ENCODE peak calls at places on chromosome 1, in seven cellular contexts. E is IMR-90, C is GM06990, B is kidney epithelial cell, V is transverse colon, R is tibial artery, I is uterus. S is an unnamed sample. For H3K27me3, the result is how much of the 10 kb centered on the place peaks cover.

GRCh38 chr1:58812468-58812867 is 28.6 kb upstream of the JUN start:
- DNase-seq in V (no peak), B (no peak), E (no peak), R (no peak), I (no peak), C (no peak), S (no peak)

GRCh38 chr1:184156521-184157395 is 105.2 kb downstream of the TSEN15 start:
- DNase-seq in I (no peak), C (no peak), V (no peak), E (no peak), B (no peak), R (no peak), S (no peak)

GRCh38 chr1:94332952-94333351 is 85.2 kb upstream of the ABCD3 start:
- DNase-seq in I (no peak), V (no peak), C (peak), R (no peak), B (no peak), E (peak), S (no peak)

GRCh38 chr1:9261496-9261895 is 26.9 kb downstream of the H6PD start:
- DNase-seq in V (no peak), R (no peak), B (no peak), C (no peak), I (no peak), E (no peak), S (no peak)

GRCh38 chr1:175002910-175003517 is 3.3 kb downstream of the CACYBP start:
- DNase-seq in E (no peak), C (no peak), B (no peak), I (no peak), V (no peak), R (no peak), S (no peak)

GRCh38 chr1:244836135-244836521 is 670 bp downstream of the COX20 start:
- DNase-seq in V (no peak), E (peak), C (no peak), B (no peak), I (no peak), R (no peak), S (no peak)

GRCh38 chr1:230267338-230268065 is 158.6 kb downstream of the PGBD5 start:
- DNase-seq in V (no peak), B (no peak), R (no peak), I (no peak), C (no peak), E (no peak), S (no peak)

GRCh38 chr1:235749755-235750300 is 100.2 kb upstream of the GNG4 start:
- DNase-seq in V (no peak), B (no peak), E (no peak), I (no peak), C (no peak), R (no peak), S (no peak)

GRCh38 chr1:209993061-209993830 is 55.2 kb downstream of the SYT14 start:
- DNase-seq in R (no peak), B (peak), I (no peak), E (no peak), V (no peak), C (no peak), S (no peak)

GRCh38 chr1:43898981-43899380 is 34.6 kb upstream of the ARTN start:
- DNase-seq in B (no peak), V (no peak), R (no peak), E (no peak), I (no peak), C (no peak), S (no peak)

GRCh38 chr1:89809556-89809955 is 11.3 kb upstream of the LRRC8D start:
- DNase-seq in V (no peak), I (peak), E (peak), B (no peak), C (no peak), R (no peak), S (peak)

GRCh38 chr1:235831148-235831547 is 35.6 kb downstream of the LYST start:
- DNase-seq in R (no peak), I (no peak), V (no peak), B (peak), C (peak), E (peak), S (no peak)

GRCh38 chr1:184464757-184465156 is 77.9 kb downstream of the C1orf21 start:
- DNase-seq in I (no peak), C (no peak), E (no peak), R (no peak), V (no peak), B (no peak), S (no peak)

GRCh38 chr1:160096491-160097116 is 1.8 kb downstream of the IGSF8 start:
- DNase-seq in R (peak), E (peak), I (no peak), B (no peak), C (no peak), V (no peak), S (peak)

GRCh38 chr1:219582310-219582709 is 30.6 kb downstream of the ZC3H11B start:
- DNase-seq in C (no peak), E (peak), V (no peak), I (no peak), B (no peak), R (no peak), S (peak)

GRCh38 chr1:43473463-43473862 is 19.7 kb upstream of the HYI start:
- DNase-seq in V (no peak), C (no peak), R (no peak), I (no peak), E (no peak), B (no peak), S (no peak)

GRCh38 chr1:168618351-168618750 is 41.9 kb downstream of the XCL1 start:
- DNase-seq in V (no peak), B (no peak), E (no peak), C (no peak), I (no peak), R (no peak), S (no peak)

GRCh38 chr1:230237805-230238204 is 170.8 kb downstream of the GALNT2 start:
- DNase-seq in V (no peak), C (no peak), B (no peak), R (no peak), I (no peak), E (no peak), S (no peak)

GRCh38 chr1:73821520-73821919 is 376.5 kb downstream of the LRRIQ3 start:
- DNase-seq in C (no peak), V (no peak), I (no peak), E (no peak), B (no peak), R (no peak), S (no peak)

DNA sequence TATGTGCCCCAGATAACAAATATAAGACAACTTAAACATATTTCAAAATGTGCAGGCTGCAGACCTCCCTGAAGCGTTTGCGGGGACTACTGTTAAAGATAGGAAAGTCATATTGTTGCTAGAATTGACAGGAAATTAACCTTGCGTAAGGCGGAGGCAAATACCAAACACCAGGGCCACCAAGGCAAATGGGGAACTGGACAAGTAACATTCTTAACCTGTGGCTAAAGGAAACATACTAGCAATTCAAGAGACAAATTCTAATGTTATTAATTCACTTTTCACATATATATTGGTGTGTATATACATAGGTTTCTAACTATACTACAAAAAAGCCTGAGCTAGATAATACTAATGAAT is 6.8 kb downstream of the HAPLN2 start:
- DNase-seq in R (no peak), E (no peak), V (no peak), B (no peak), C (no peak), I (no peak), S (no peak)
- TF ChIP-seq CTCF in R (no peak), E (no peak), V (no peak), B (no peak), C (no peak), I (no peak), S (no peak)

GRCh38 chr1:18673976-18674375 is 43.3 kb downstream of the PAX7 start:
- DNase-seq in I (no peak), C (no peak), E (no peak), B (no peak), R (no peak), V (no peak), S (no peak)

GRCh38 chr1:18682375-18682774 is 51.7 kb downstream of the PAX7 start:
- DNase-seq in V (no peak), I (no peak), C (no peak), B (no peak), R (no peak), E (no peak), S (no peak)

GRCh38 chr1:18681423-18681835 is 50.8 kb downstream of the PAX7 start:
- DNase-seq in B (no peak), I (no peak), R (no peak), E (peak), C (no peak), V (no peak), S (no peak)

DNA sequence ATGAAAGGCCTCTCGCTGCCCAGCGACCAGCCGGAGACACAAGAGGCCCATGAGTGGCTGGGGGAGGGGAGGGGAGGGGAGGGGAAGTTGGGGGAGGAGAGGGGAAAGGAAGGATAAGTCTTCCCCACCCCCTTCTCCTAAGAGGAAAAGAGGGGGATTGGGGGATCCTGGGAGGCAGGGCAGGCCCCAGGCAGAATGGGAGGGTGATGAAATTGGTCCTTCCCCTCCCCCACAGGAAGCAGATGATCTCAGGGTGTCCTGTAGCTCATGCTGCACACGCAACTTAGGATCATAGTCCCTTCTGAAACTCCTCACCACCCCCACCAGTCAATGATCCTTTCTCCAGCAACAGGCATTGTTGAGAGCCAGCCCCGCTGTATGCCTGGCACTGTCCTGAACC is 45.8 kb downstream of the PAX7 start:
- DNase-seq in C (no peak), R (no peak), V (no peak), B (no peak), I (no peak), E (no peak), S (no peak)
- H3K27me3 ChIP-seq in C (under half), R (half or more), V (half or more), B (under half), I (under half), E (under half), S (under half)

DNA sequence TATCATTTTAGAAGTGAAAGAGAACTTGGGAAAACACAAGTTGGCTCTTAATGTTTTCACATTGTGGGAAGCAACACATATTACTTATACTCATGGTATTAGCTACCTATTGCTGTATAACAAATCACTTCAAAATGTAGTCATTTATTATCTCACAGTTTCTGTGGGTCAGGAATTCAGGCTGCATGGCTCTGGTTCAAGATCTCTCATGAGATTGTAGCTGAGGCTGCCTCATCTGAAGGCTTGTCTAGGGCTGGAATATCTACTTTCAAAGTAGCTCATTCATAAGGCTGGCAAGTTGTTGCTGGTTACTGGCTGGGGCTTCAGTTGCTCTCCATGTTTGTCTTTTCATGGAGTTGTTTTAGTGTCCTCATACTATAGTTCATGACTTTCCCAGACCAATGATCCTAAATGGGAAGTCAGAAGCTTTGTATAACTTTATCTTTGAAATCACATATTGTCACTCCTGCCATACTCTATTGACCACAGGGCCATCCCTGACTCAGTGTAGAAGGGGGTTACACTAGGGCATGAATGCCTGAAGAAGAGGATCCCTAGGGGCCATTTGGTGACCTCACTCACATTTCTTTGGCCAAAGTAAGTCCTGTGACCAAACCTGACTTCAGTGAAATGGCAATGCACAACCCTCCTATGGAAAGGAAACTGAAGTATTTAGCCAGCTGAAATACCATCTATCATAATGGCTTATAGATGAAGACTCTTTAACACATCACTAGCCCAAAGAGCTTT is 37.9 kb upstream of the POU2F1 start:
- DNase-seq in I (no peak), E (no peak), V (no peak), B (no peak), C (no peak), R (no peak), S (no peak)
- H3K4me3 ChIP-seq in I (no peak), E (no peak), V (no peak), B (no peak), C (no peak), R (no peak), S (no peak)

DNA sequence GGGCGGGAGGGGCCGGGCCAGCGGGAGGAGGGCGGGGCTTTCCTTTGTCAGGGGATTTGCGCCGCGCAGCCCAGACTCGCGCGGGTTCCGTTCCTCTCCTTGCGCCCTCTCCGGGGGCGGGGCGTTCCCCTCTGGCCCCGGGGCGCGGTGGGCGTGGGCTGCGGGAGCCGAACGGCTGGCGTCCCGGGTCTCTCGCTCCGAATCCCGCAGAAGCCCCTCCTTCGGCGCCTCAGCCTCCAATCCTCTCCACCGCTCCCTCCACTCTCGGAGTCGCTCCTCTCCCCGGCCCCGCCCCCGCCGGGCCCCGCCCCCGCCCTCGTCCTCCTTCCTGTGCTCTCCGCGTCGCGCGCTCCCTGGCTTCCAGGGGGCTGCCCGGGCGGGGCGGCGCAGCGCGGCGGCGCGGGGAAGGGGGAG is 82.8 kb upstream of the BMP8A start:
- DNase-seq in I (peak), E (peak), R (peak), C (peak), B (peak), V (peak), S (peak)
- TF ChIP-seq CTCF in I (no peak), E (no peak), R (no peak), C (no peak), B (no peak), V (no peak), S (no peak)

GRCh38 chr1:154779563-154780189 is 90.4 kb downstream of the KCNN3 start:
- DNase-seq in V (no peak), R (no peak), C (no peak), I (no peak), E (no peak), B (no peak), S (no peak)
- H3K27me3 ChIP-seq in V (under half), R (under half), C (under half), I (under half), E (half or more), B (under half), S (under half)

S was measured in BJ.